ENCODE peak calls at places on chromosomes 16 and 17, in seven cellular contexts. B, C, J, P, Q, E and W are unnamed samples.

GRCh38 chr16:82584553-82585152 is 42.1 kb upstream of the CDH13 start:
- DNase-seq in B (no peak), C (peak), J (no peak), P (no peak), Q (no peak), E (no peak), W (no peak)

GRCh38 chr16:75710344-75710743 is 9.1 kb upstream of the DUXB start:
- DNase-seq in B (no peak), C (no peak), J (no peak), P (no peak), Q (no peak), E (no peak), W (no peak)

GRCh38 chr16:11470676-11471415 is 115.9 kb downstream of the LITAF start:
- DNase-seq in B (no peak), C (no peak), J (no peak), P (no peak), Q (no peak), E (no peak), W (no peak)

GRCh38 chr16:48173877-48174276 is 18.1 kb upstream of the ABCC12 start:
- DNase-seq in B (no peak), C (no peak), J (no peak), P (no peak), Q (no peak), E (no peak), W (no peak)

GRCh38 chr16:9526791-9527190 is 435.3 kb downstream of the HAPSTR1 start:
- DNase-seq in B (no peak), C (no peak), J (no peak), P (no peak), Q (no peak), E (no peak), W (no peak)

GRCh38 chr16:27474921-27475320 is 72.9 kb downstream of the IL21R start:
- DNase-seq in B (no peak), C (no peak), J (no peak), P (no peak), Q (no peak), E (no peak), W (no peak)

GRCh38 chr17:76272541-76273434 is 7.6 kb downstream of the UBALD2 start:
- DNase-seq in B (no peak), C (no peak), J (no peak), P (no peak), Q (no peak), E (no peak), W (no peak)

GRCh38 chr16:85471469-85472431 is 141.4 kb upstream of the GSE1 start:
- DNase-seq in B (no peak), C (no peak), J (no peak), P (no peak), Q (peak), E (peak), W (no peak)

GRCh38 chr17:913207-913606 is 66.4 kb downstream of the NXN start:
- DNase-seq in B (no peak), C (no peak), J (no peak), P (no peak), Q (no peak), E (no peak), W (no peak)

GRCh38 chr17:77140166-77140877 is 447 bp upstream of the SEC14L1 start:
- DNase-seq in B (peak), C (peak), J (peak), P (peak), Q (peak), E (peak), W (no peak)

GRCh38 chr17:69450857-69451410 is 36.4 kb downstream of the MAP2K6 start:
- DNase-seq in B (no peak), C (no peak), J (no peak), P (no peak), Q (no peak), E (no peak), W (no peak)

GRCh38 chr16:56639045-56639444 is 579 bp downstream of the MT1A start:
- DNase-seq in B (no peak), C (no peak), J (no peak), P (no peak), Q (no peak), E (no peak), W (no peak)

GRCh38 chr17:63173450-63173849 is 207.4 kb downstream of the TANC2 start:
- DNase-seq in B (no peak), C (no peak), J (no peak), P (no peak), Q (no peak), E (no peak), W (no peak)

GRCh38 chr17:63173903-63174302 is 207.9 kb downstream of the TANC2 start:
- DNase-seq in B (no peak), C (no peak), J (no peak), P (no peak), Q (no peak), E (no peak), W (no peak)

GRCh38 chr17:63181856-63182255 is 215.8 kb downstream of the TANC2 start:
- DNase-seq in B (no peak), C (no peak), J (no peak), P (no peak), Q (no peak), E (no peak), W (no peak)

DNA sequence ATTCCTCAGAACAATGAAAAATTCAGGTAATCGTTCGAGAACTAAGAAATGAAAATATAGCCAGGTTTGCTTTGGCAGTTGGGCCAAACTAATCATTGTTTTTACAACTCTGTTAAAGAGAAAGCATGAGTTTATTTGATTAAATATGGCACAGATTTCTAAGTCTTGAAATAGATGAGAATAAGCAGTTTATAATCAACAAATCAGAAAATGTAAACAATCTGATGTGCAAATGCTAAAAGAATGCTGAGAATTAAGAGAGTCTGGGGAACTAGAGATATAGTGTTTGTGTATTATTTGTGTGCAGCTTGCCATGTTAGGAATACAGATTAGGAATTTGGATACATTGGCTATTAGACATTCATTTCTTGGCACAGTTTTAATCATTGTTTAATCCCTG is 212.5 kb downstream of the TANC2 start:
- DNase-seq in B (no peak), C (no peak), J (no peak), P (no peak), Q (no peak), E (no peak), W (no peak)
- H3K27ac ChIP-seq in B (no peak), C (no peak), J (no peak), P (no peak), Q (no peak), E (no peak), W (no peak)

DNA sequence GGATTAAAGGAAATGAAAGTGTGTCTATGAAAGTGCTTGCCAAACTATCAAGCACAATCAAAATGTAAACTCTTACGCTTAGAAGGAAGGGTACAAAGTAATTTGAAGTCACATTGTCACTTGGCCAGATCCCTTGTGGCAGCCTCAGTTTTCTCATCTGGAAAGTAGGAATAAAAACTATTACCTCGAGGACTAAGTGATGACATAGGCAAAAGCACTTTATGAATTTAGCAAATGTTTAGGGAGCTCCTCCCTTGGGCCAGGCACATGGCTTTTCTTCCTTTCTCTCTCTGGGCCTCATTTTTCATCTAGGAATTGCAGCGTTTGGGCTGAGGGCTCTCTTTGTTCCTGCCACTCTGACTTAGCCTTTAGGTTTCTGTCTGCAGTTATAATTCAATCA is 28.5 kb downstream of the DYNLL2 start:
- DNase-seq in B (no peak), C (no peak), J (no peak), P (no peak), Q (no peak), E (no peak), W (no peak)
- TF ChIP-seq POLR2A in B (no peak), C (no peak), J (no peak), P (no peak), Q (no peak), E (no peak), W (no peak)

GRCh38 chr17:74759243-74759801 is 10.9 kb downstream of the NHERF1 start:
- DNase-seq in B (no peak), C (no peak), J (no peak), P (no peak), Q (peak), E (no peak), W (no peak)

GRCh38 chr17:74759941-74760340 is 11.5 kb downstream of the NHERF1 start:
- DNase-seq in B (no peak), C (no peak), J (no peak), P (no peak), Q (no peak), E (no peak), W (no peak)

GRCh38 chr17:74761931-74762330 is 13.5 kb downstream of the NHERF1 start:
- DNase-seq in B (no peak), C (no peak), J (no peak), P (no peak), Q (no peak), E (no peak), W (no peak)

GRCh38 chr17:74760404-74761105 is 12.1 kb downstream of the NHERF1 start:
- DNase-seq in B (no peak), C (no peak), J (no peak), P (no peak), Q (no peak), E (no peak), W (no peak)

DNA sequence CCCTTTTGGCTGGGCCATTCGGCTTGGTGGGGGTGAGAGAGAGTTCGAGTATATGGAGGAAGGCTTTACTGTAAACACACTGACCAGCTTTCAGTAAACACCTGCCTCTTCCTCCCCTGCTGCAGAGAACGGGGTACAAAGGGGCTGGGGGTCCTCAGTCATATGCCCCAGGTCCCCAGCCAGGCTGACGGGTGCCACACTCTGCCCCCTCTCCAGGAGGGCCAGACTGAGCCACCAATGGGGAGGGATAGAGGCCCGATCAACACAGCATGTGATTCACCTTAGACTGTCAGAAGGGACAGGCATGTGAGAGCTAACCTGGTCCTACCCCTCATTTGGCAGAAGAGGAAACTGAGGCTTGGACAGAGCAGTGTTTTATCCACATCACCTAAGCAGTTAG is 13.0 kb downstream of the NHERF1 start:
- DNase-seq in B (no peak), C (no peak), J (no peak), P (no peak), Q (no peak), E (no peak), W (no peak)
- H3K27ac ChIP-seq in B (no peak), C (no peak), J (no peak), P (no peak), Q (no peak), E (no peak), W (peak)

DNA sequence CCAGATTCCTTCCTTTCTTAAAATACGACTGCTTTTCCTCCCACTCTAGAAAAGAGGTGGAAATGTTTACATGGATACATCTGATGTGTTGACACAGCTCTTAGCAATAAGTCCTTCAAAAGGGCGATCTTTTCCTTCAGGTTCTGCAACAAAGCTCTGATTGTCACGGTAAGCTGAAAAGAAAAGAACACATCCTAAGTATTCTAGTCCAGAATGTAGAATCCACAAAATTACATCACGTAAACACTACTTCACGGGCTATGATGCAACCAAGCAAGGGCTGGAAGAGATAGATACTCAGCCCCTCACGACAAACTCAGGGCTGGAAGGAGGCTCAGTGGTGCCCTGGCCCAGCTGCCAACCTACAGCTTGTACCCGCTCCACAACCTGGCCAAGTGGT is 18.3 kb downstream of the STX8 start:
- DNase-seq in B (no peak), C (no peak), J (no peak), P (no peak), Q (no peak), E (no peak), W (no peak)
- TF ChIP-seq POLR2A in B (no peak), C (no peak), J (no peak), P (no peak), Q (no peak), E (no peak), W (no peak)

GRCh38 chr17:7570351-7570750 is 8.6 kb downstream of the SENP3 start:
- DNase-seq in B (no peak), C (no peak), J (no peak), P (no peak), Q (no peak), E (no peak), W (no peak)
- H3K27ac ChIP-seq in B (no peak), C (no peak), J (no peak), P (no peak), Q (no peak), E (no peak), W (no peak)

DNA sequence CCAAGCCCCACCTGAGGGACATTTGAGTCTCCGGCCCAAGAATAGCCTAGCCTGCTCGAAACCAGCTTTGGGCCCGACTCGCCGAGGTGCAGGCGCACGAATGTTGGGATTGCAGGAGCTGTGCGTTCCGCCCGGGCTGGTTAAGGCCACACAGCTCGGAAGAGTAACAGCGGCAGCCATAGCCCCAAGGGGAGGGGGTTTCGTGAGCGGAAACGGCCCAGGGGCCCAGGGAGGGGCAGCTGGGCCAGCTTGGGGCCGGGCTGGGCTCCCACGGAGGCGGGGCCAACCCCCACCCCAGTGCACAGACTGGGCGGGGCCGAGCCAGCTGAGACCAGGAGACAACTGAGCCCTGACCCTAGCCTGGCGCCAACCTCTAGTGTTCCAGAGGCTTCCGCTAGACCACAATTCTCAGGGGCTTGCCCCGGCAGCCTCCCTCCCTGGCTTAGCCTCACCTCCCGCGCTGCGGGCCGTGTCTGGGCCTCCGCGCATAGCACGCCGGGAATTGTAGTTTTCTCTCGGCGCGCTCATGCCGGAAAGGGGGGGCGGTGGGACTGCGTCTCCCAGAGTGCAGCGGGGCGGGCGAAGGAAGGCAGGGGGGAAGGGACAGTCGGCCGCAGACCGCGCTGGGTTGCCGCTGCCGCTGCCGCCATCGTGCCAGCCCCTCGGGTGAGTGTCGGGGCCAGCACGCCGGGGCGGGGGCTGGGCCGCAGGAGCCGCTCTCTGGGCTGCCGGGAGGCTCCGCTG is at the start of gene NUTF2:
- DNase-seq in B (peak), C (peak), J (peak), P (peak), Q (peak), E (peak), W (no peak)
- TF ChIP-seq POLR2A in B (peak), C (peak), J (peak), P (peak), Q (peak), E (peak), W (peak)

GRCh38 chr16:67164599-67165061 is at the start of gene HSF4:
- DNase-seq in B (no peak), C (peak), J (peak), P (no peak), Q (peak), E (peak), W (no peak)

GRCh38 chr16:67165121-67166034 is 833 bp downstream of the HSF4 start:
- DNase-seq in B (no peak), C (no peak), J (no peak), P (no peak), Q (no peak), E (peak), W (no peak)

GRCh38 chr16:67163164-67163902 is 1.2 kb upstream of the HSF4 start:
- DNase-seq in B (no peak), C (no peak), J (no peak), P (no peak), Q (no peak), E (peak), W (no peak)

GRCh38 chr16:67162439-67163163 is 1.9 kb upstream of the HSF4 start:
- DNase-seq in B (no peak), C (no peak), J (no peak), P (no peak), Q (no peak), E (no peak), W (no peak)

GRCh38 chr16:67163903-67164558 is 514 bp upstream of the HSF4 start:
- DNase-seq in B (no peak), C (no peak), J (no peak), P (no peak), Q (no peak), E (peak), W (no peak)
- H3K27ac ChIP-seq in B (peak), C (peak), J (peak), P (no peak), Q (peak), E (peak), W (peak)

GRCh38 chr17:8913879-8914278 is 46.4 kb upstream of the PIK3R6 start:
- DNase-seq in B (no peak), C (no peak), J (no peak), P (no peak), Q (no peak), E (no peak), W (no peak)
- TF ChIP-seq POLR2A in B (no peak), C (no peak), J (no peak), P (no peak), Q (no peak), E (no peak), W (no peak)

GRCh38 chr17:81934098-81934757 is 2.9 kb downstream of the PYCR1 start:
- DNase-seq in B (no peak), C (no peak), J (no peak), P (no peak), Q (no peak), E (no peak), W (no peak)
- H3K27ac ChIP-seq in B (no peak), C (no peak), J (no peak), P (no peak), Q (no peak), E (no peak), W (no peak)